ENCODE peak calls at places on chromosome 4, in four cellular contexts. G, D, U and C are unnamed samples.

GRCh38 chr4:172995704-172996103 is 172.9 kb upstream of the GALNT7 start:
- DNase-seq in G (no peak), D (no peak), U (no peak), C (no peak)

GRCh38 chr4:173346074-173346473 is 11.9 kb upstream of the HMGB2 start:
- DNase-seq in G (no peak), U (no peak), D (no peak), C (no peak)

GRCh38 chr4:54800831-54801530 is 143.2 kb downstream of the KIT start:
- DNase-seq in G (no peak), U (no peak), D (no peak), C (no peak)

GRCh38 chr4:28354874-28355273 is 1494.2 kb downstream of the STIM2 start:
- DNase-seq in D (no peak), G (no peak), U (no peak), C (no peak)

GRCh38 chr4:146342600-146343192 is 128.4 kb downstream of the REELD1 start:
- DNase-seq in D (no peak), U (no peak), G (no peak), C (peak; percentile 42)

GRCh38 chr4:163484906-163485305 is 9.6 kb upstream of the TMA16 start:
- DNase-seq in U (no peak), G (peak; percentile 23), D (no peak), C (peak; percentile 77)

GRCh38 chr4:4781936-4782754 is 77.3 kb upstream of the MSX1 start:
- DNase-seq in G (no peak), D (no peak), U (no peak), C (no peak)

GRCh38 chr4:62324215-62324614 is 1124.1 kb downstream of the ADGRL3 start:
- DNase-seq in D (no peak), G (no peak), U (no peak), C (no peak)

GRCh38 chr4:120769227-120769626 is 153.3 kb downstream of the PRDM5 start:
- DNase-seq in G (no peak), D (no peak), U (no peak), C (no peak)

GRCh38 chr4:170672571-170672970 is 582.8 kb upstream of the AADAT start:
- DNase-seq in G (no peak), U (no peak), D (no peak), C (no peak)

GRCh38 chr4:7828011-7828720 is 111.5 kb downstream of the AFAP1 start:
- DNase-seq in D (peak; percentile 77), U (no peak), G (peak; percentile 52), C (no peak)

GRCh38 chr4:11719879-11720278 is 291.2 kb upstream of the HS3ST1 start:
- DNase-seq in G (no peak), U (no peak), D (peak; percentile 14), C (no peak)

GRCh38 chr4:143389543-143390195 is 53.0 kb downstream of the GAB1 start:
- DNase-seq in D (no peak), G (no peak), U (no peak), C (no peak)
- H3K4me1 ChIP-seq in D (peaks cover 85% of the 10 kb centered on the region), G (peaks cover 19% of the 10 kb centered on the region), U (peaks cover 9% of the 10 kb centered on the region), C (peaks cover 80% of the 10 kb centered on the region)

GRCh38 chr4:30268370-30268769 is 451.8 kb upstream of the PCDH7 start:
- DNase-seq in D (no peak), U (no peak), G (no peak), C (no peak)

GRCh38 chr4:30264465-30264864 is 455.7 kb upstream of the PCDH7 start:
- DNase-seq in U (no peak), D (no peak), G (no peak), C (no peak)

GRCh38 chr4:30269850-30270249 is 450.3 kb upstream of the PCDH7 start:
- DNase-seq in G (no peak), U (no peak), D (no peak), C (no peak)
- TF ChIP-seq CTCF in G (no peak), U (no peak), D (no peak), C (peak; percentile 56)

GRCh38 chr4:85475631-85476233 is 782 bp downstream of the ARHGAP24 start:
- DNase-seq in U (no peak), D (peak; percentile 22), G (peak; percentile 54), C (no peak)
- H3K4me1 ChIP-seq in U (no peaks in the 10 kb centered on the region), D (peaks cover 5% of the 10 kb centered on the region), G (peaks cover 18% of the 10 kb centered on the region), C (no peaks in the 10 kb centered on the region)

GRCh38 chr4:89868261-89868660 is 26.4 kb upstream of the MMRN1 start:
- DNase-seq in U (no peak), G (no peak), D (no peak), C (no peak)
- TF ChIP-seq CTCF in U (no peak), G (no peak), D (no peak), C (no peak)

GRCh38 chr4:26827798-26828197 is 32.8 kb upstream of the STIM2 start:
- DNase-seq in D (no peak), G (peak; percentile 49), U (no peak), C (peak; percentile 53)

GRCh38 chr4:26830016-26830415 is 30.6 kb upstream of the STIM2 start:
- DNase-seq in G (no peak), D (no peak), U (no peak), C (peak; percentile 74)

GRCh38 chr4:26826721-26827120 is 33.9 kb upstream of the STIM2 start:
- DNase-seq in U (no peak), G (peak; percentile 72), D (no peak), C (peak; percentile 96)

GRCh38 chr4:26830701-26831100 is 29.9 kb upstream of the STIM2 start:
- DNase-seq in D (no peak), U (no peak), G (no peak), C (peak; percentile 55)

GRCh38 chr4:26829018-26829417 is 31.6 kb upstream of the STIM2 start:
- DNase-seq in D (no peak), U (no peak), G (peak; percentile 23), C (no peak)
- H3K4me1 ChIP-seq in D (no peaks in the 10 kb centered on the region), U (no peaks in the 10 kb centered on the region), G (peaks cover 37% of the 10 kb centered on the region), C (peaks cover 93% of the 10 kb centered on the region)

DNA sequence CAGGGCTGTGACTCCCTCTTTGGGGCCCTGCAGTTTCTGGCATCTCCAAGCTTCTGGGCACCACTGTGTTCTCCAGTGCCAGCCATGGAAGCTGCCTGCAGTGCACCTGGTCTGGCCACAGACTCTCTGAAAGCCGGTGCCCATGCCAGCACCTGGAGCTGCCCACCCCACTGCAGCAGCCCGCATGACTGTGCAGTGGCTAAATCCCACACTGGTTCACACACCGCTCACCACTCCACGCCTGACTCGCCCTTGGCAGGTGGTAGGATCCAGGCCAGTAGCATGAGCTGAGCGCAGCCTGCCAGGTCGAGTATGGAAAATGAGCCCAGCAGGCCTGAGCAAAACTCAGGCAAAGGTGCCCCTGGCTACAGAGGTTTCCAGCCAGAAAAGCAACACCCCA is 72.8 kb upstream of the INTU start:
- DNase-seq in G (no peak), D (no peak), U (no peak), C (no peak)
- TF ChIP-seq CTCF in G (no peak), D (no peak), U (no peak), C (no peak)

DNA sequence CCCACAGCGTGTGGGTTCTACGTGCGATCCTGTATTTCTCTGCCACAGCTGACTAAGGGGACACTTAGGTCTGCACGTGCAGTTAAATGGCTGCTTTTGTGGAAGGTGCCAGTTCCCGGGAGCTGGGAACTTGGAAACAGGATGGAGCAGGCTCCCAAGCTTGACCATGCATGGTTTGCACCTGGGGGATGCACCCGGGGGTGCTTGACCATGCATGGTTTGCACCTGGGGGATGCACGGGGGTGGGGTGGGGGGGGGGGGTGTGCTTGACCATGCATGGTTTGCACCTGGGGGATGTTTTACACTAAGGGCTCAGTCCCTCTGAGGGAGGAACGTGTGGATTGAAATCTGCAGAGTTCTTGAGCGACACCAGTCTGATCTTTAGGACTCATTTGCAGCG is 5.7 kb downstream of the WFS1 start:
- DNase-seq in G (no peak), D (no peak), U (no peak), C (peak; percentile 72)
- H3K4me1 ChIP-seq in G (peaks cover 11% of the 10 kb centered on the region), D (peaks cover 20% of the 10 kb centered on the region), U (peaks cover 25% of the 10 kb centered on the region), C (peaks cover 69% of the 10 kb centered on the region)